ENCODE peak calls at places on chromosome 5, in seven cellular contexts. T is pancreas, D is testis, K is coronary artery, M is WERI-Rb-1, V is stomach, A is prostate gland. S is an unnamed sample.

GRCh38 chr5:140073296-140073695 is 30.2 kb upstream of the NRG2 start:
- DNase-seq in D (no peak), A (no peak), V (no peak), M (no peak), T (no peak), K (no peak), S (no peak)

GRCh38 chr5:1510631-1511030 is 13.1 kb downstream of the LPCAT1 start:
- DNase-seq in V (no peak), T (no peak), M (peak; percentile 9), A (no peak), D (peak; percentile 15), K (peak; percentile 69), S (no peak)

GRCh38 chr5:150626853-150627276 is 13.6 kb upstream of the SYNPO start:
- DNase-seq in M (no peak), A (no peak), V (peak; percentile 67), T (peak; percentile 81), D (no peak), K (no peak), S (no peak)

GRCh38 chr5:107217721-107218130 is 453.0 kb downstream of the EFNA5 start:
- DNase-seq in K (peak; percentile 86), M (no peak), A (peak; percentile 87), T (no peak), V (no peak), D (no peak), S (no peak)

GRCh38 chr5:672329-673139 is 20.6 kb downstream of the TPPP start:
- DNase-seq in V (peak; percentile 64), A (no peak), D (peak; percentile 79), M (peak; percentile 55), K (no peak), T (peak; percentile 78), S (peak; percentile 88)

GRCh38 chr5:124453221-124454032 is 293.0 kb downstream of the ZNF608 start:
- DNase-seq in K (no peak), D (no peak), T (no peak), V (no peak), M (no peak), A (no peak), S (no peak)

GRCh38 chr5:13987843-13988464 is 43.5 kb upstream of the DNAH5 start:
- DNase-seq in A (peak; percentile 58), T (no peak), V (peak; percentile 45), M (peak; percentile 47), D (peak; percentile 56), K (no peak), S (no peak)

GRCh38 chr5:39411051-39411450 is 13.7 kb downstream of the DAB2 start:
- DNase-seq in T (no peak), D (no peak), K (no peak), V (no peak), M (no peak), A (no peak), S (no peak)

GRCh38 chr5:170570492-170570891 is 66.7 kb downstream of the KCNIP1 start:
- DNase-seq in D (no peak), A (no peak), V (no peak), T (peak; percentile 39), M (no peak), K (no peak), S (no peak)

GRCh38 chr5:5795074-5795779 is 372.8 kb downstream of the ICE1 start:
- DNase-seq in D (no peak), V (no peak), M (peak; percentile 40), A (no peak), T (peak; percentile 77), K (no peak), S (no peak)

GRCh38 chr5:14351086-14351661 is 208.0 kb downstream of the TRIO start:
- DNase-seq in K (no peak), M (no peak), T (no peak), V (no peak), D (no peak), A (no peak), S (no peak)

GRCh38 chr5:40984884-40985283 is 75.6 kb downstream of the C7 start:
- DNase-seq in K (no peak), T (no peak), A (no peak), V (no peak), D (no peak), M (no peak), S (no peak)

GRCh38 chr5:68424799-68425537 is 209.4 kb downstream of the PIK3R1 start:
- DNase-seq in M (peak; percentile 18), V (no peak), T (no peak), K (no peak), A (no peak), D (no peak), S (peak; percentile 17)

GRCh38 chr5:57772512-57772911 is 289.9 kb upstream of the ACTBL2 start:
- DNase-seq in V (no peak), K (no peak), T (no peak), M (no peak), D (no peak), A (no peak), S (no peak)

GRCh38 chr5:77784735-77785134 is 8.6 kb upstream of the TBCA start:
- DNase-seq in V (no peak), T (no peak), K (no peak), D (no peak), A (no peak), M (no peak), S (no peak)

GRCh38 chr5:36900279-36900678 is 23.7 kb downstream of the NIPBL start:
- DNase-seq in M (no peak), V (no peak), K (no peak), A (no peak), D (no peak), T (no peak), S (no peak)

GRCh38 chr5:32710335-32710858 is 724 bp upstream of the NPR3 start:
- DNase-seq in T (no peak), K (no peak), D (peak; percentile 28), A (no peak), V (no peak), M (no peak), S (no peak)

GRCh38 chr5:93589812-93590215 is 6.8 kb downstream of the NR2F1 start:
- DNase-seq in D (no peak), T (no peak), A (no peak), M (no peak), K (no peak), V (no peak), S (no peak)

GRCh38 chr5:7926296-7926695 is 57.3 kb downstream of the MTRR start:
- DNase-seq in M (no peak), D (no peak), A (no peak), T (no peak), K (no peak), V (no peak), S (no peak)

GRCh38 chr5:178339272-178339671 is 106.7 kb upstream of the PHYKPL start:
- DNase-seq in D (no peak), T (no peak), K (no peak), V (no peak), A (no peak), M (no peak), S (no peak)

GRCh38 chr5:15013654-15014463 is 142.3 kb upstream of the ANKH start:
- DNase-seq in K (no peak), V (no peak), M (no peak), A (peak; percentile 56), T (no peak), D (no peak), S (no peak)

GRCh38 chr5:125609011-125609410 is 814.2 kb upstream of the GRAMD2B start:
- DNase-seq in M (no peak), V (no peak), T (no peak), D (no peak), A (no peak), K (no peak), S (no peak)

DNA sequence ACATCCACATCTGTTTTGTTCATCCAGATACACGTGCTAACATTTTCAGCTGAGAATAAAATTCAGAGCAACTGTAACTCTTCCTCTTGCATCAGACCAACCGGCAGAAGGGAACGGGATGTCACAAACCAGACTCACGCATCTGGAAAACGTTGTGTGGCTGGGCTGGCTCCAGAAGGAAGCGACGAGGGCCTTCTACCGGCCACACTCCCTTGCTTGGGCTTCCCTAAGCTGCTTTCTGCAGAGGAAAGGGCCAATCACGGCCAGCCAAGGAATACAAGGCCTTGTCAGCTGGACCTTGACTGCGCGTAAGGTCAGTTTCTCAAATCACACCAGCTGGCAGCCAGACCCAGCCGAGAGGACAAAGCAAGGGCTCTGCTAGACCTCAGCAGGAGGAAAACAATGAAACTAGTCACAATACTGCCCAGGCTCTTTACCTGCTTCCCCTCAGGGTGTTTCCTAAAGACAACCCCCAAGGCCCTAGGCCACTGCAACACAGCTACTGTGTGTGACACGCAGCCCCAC is 106.1 kb downstream of the THBS4 start:
- DNase-seq in V (peak; percentile 42), A (peak; percentile 17), D (peak; percentile 93), M (peak; percentile 66), K (peak; percentile 88), T (peak; percentile 51), S (no peak)
- H3K27ac ChIP-seq in V (peak overlapping the region; percentile 68), A (peak overlapping the region; percentile 58), D (peak overlapping the region; percentile 88), M (peak overlapping the region; percentile 38), K (peak overlapping the region; percentile 74), T (peak overlapping the region; percentile 66), S (peak overlapping the region; percentile 42)

DNA sequence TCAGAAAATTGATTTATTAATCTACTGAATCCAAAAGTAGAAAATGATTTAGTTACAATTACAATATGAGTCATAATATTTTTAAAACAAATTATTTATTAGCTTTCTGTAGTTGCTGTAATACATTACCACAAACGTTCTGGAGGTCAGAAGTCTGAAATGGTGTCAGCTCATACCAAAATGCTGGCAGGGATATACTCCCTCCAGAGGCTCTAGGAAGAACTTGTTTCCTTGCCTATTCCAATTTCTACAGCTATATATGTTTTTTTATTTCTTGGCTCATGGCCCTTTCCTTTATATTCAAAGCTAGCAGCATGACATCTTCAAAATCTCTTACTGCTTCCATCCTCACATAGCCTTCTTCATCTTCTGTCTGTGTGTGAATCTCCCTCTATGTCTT is 667.9 kb upstream of the ITGA1 start:
- DNase-seq in A (no peak), K (no peak), M (no peak), D (no peak), T (no peak), V (no peak), S (no peak)
- TF ChIP-seq CTCF in A (no peak), K (no peak), M (peak; percentile 24), D (no peak), T (no peak), V (no peak), S (no peak)

GRCh38 chr5:10513501-10514442 is 50.1 kb upstream of the ANKRD33B start:
- DNase-seq in M (peak; percentile 83), T (no peak), A (no peak), V (no peak), K (no peak), D (no peak), S (no peak)
- H3K27ac ChIP-seq in M (peak overlapping the region; percentile 96), T (no peak overlapping the region), A (no peak overlapping the region), V (no peak overlapping the region), K (no peak overlapping the region), D (no peak overlapping the region), S (no peak overlapping the region)

GRCh38 chr5:111834926-111835599 is 78.1 kb upstream of the NREP start:
- DNase-seq in V (no peak), T (no peak), M (no peak), A (no peak), D (no peak), K (no peak), S (no peak)
- TF ChIP-seq CTCF in V (no peak), T (no peak), M (no peak), A (no peak), D (no peak), K (no peak), S (no peak)

S was measured in CD4-positive, alpha-beta T cell.